ENCODE peak calls at places on chromosomes 3 and 15, in five cellular contexts. X is astrocyte, D is neural crest cell, K is cardiac fibroblast, S is heart left ventricle. R is an unnamed sample.

GRCh38 chr3:13073976-13074375 is 747 bp upstream of the IQSEC1 start:
- DNase-seq in K (no peak), S (no peak), X (no peak), D (no peak), R (no peak)

GRCh38 chr15:58564967-58565366 is 133.2 kb downstream of the LIPC start:
- DNase-seq in D (no peak), S (no peak), K (no peak), X (no peak), R (no peak)

GRCh38 chr3:45210308-45211038 is 15.6 kb downstream of the TMEM158 start:
- DNase-seq in D (peak; percentile 58), X (peak; percentile 67), K (peak; percentile 86), S (peak; percentile 77), R (peak; percentile 85)

GRCh38 chr3:161796780-161797179 is 300.2 kb downstream of the OTOL1 start:
- DNase-seq in K (no peak), X (no peak), S (no peak), D (no peak), R (no peak)

GRCh38 chr15:80246425-80246894 is 5.6 kb downstream of the CTXND1 start:
- DNase-seq in X (no peak), K (no peak), D (no peak), S (no peak), R (no peak)

GRCh38 chr3:194632211-194632982 is 822 bp downstream of the TMEM44 start:
- DNase-seq in K (peak; percentile 61), D (no peak), X (no peak), S (peak; percentile 53), R (peak; percentile 35)

GRCh38 chr3:193776626-193777025 is 183.6 kb downstream of the OPA1 start:
- DNase-seq in D (no peak), K (no peak), S (no peak), X (no peak), R (no peak)

GRCh38 chr3:152944671-152945070 is 109.7 kb downstream of the P2RY1 start:
- DNase-seq in S (no peak), D (no peak), K (no peak), X (no peak), R (no peak)

GRCh38 chr15:39200586-39200985 is 380.3 kb upstream of the THBS1 start:
- DNase-seq in D (no peak), S (no peak), X (no peak), K (no peak), R (no peak)

GRCh38 chr15:73897441-73898261 is 24.3 kb downstream of the TBC1D21 start:
- DNase-seq in D (peak; percentile 54), S (peak; percentile 39), K (peak; percentile 95), X (peak; percentile 92), R (peak; percentile 83)

GRCh38 chr3:181292984-181293383 is 303.4 kb upstream of the DNAJC19 start:
- DNase-seq in X (peak; percentile 73), K (peak; percentile 24), S (no peak), D (no peak), R (no peak)

GRCh38 chr3:138459619-138460535 is 25.5 kb downstream of the ESYT3 start:
- DNase-seq in K (no peak), X (no peak), D (no peak), S (no peak), R (no peak)

DNA sequence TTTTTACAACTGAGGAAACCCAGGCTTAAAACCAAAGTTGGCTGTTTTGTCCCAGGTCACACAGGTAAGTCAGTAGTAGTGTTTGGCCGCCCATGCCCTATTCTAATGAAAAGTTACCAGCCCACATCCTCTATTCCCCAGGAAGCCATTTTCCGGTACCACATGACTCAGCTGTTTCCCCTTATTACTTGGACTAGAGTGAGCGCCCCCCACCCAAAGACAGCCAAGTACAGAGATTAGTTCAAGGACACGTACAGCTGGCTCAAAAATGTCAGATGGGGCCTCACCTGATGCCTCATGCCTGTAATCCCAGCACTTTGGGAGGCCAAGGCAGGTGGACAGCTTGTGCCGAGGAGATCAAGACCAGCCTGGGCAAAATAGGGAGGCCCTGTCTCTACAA is 8.5 kb upstream of the KLHL6 start:
- DNase-seq in K (no peak), D (no peak), X (no peak), S (no peak), R (no peak)
- TF ChIP-seq CTCF in K (no peak), D (no peak), X (no peak), S (no peak), R (no peak)

DNA sequence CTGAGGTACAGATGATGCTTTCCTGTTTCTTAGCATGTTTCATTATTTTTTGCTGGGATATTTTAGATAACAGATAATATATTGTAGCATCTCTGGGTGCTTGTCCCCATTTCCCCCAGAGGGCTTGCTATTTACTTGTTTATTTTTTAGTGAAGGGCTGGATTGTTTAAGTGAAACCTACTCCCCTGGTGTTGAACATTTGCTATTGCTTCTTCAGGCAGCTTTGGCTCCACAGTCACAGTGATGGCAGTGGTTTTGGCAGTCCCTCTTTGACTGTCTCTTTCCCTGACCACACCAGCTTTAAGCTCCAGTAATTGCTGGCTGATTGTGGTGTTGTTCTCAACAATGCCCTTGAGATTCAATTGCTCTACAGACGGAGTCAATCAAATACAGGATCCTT is 128.9 kb downstream of the KLF13 start:
- DNase-seq in S (no peak), K (no peak), X (no peak), D (no peak), R (peak; percentile 28)
- TF ChIP-seq CTCF in S (no peak), K (no peak), X (peak; percentile 11), D (peak; percentile 37), R (peak; percentile 21)

GRCh38 chr15:29692527-29692926 is 129.7 kb downstream of the TJP1 start:
- DNase-seq in K (peak; percentile 27), X (no peak), D (no peak), S (no peak), R (no peak)
- TF ChIP-seq CTCF in K (peak; percentile 58), X (peak; percentile 9), D (no peak), S (no peak), R (peak; percentile 30)

DNA sequence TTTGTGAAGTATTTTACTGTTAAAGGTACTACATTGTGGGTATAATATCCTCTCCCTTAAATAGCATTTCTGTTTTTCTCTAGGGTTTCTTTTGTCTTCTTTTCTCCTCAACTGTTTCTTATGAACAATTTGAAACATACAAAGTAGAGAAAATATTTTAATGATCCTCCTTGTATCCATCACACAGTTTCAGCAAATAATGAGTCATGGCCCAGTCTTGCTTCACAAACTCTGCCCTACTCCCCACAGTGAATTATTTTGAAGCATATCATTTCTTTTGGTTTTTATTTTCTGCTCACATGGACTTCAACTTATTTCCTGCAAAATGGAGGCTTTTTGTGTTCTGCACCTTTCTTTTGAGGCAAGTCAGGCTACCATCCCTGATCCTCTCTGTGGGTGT is 6.1 kb upstream of the SCAANT1 start:
- DNase-seq in K (peak; percentile 52), X (no peak), D (no peak), S (no peak), R (peak; percentile 66)
- TF ChIP-seq CTCF in K (no peak), X (no peak), D (no peak), S (no peak), R (no peak)

GRCh38 chr3:48656841-48657281 is 5.8 kb downstream of the CELSR3 start:
- DNase-seq in D (no peak), X (no peak), K (peak; percentile 9), S (no peak), R (no peak)

GRCh38 chr3:48652923-48653715 is 9.6 kb downstream of the CELSR3 start:
- DNase-seq in K (no peak), D (no peak), X (no peak), S (no peak), R (no peak)

GRCh38 chr3:48655586-48655985 is 7.1 kb downstream of the CELSR3 start:
- DNase-seq in K (no peak), S (no peak), D (no peak), X (no peak), R (no peak)

GRCh38 chr3:48655063-48655462 is 7.6 kb downstream of the CELSR3 start:
- DNase-seq in D (no peak), K (no peak), X (no peak), S (no peak), R (no peak)

GRCh38 chr3:48656061-48656840 is 6.4 kb downstream of the CELSR3 start:
- DNase-seq in S (peak; percentile 81), D (peak; percentile 82), X (peak; percentile 23), K (peak; percentile 74), R (peak; percentile 62)
- TF ChIP-seq CTCF in S (peak; percentile 69), D (peak; percentile 77), X (peak; percentile 23), K (no peak), R (peak; percentile 43)

DNA sequence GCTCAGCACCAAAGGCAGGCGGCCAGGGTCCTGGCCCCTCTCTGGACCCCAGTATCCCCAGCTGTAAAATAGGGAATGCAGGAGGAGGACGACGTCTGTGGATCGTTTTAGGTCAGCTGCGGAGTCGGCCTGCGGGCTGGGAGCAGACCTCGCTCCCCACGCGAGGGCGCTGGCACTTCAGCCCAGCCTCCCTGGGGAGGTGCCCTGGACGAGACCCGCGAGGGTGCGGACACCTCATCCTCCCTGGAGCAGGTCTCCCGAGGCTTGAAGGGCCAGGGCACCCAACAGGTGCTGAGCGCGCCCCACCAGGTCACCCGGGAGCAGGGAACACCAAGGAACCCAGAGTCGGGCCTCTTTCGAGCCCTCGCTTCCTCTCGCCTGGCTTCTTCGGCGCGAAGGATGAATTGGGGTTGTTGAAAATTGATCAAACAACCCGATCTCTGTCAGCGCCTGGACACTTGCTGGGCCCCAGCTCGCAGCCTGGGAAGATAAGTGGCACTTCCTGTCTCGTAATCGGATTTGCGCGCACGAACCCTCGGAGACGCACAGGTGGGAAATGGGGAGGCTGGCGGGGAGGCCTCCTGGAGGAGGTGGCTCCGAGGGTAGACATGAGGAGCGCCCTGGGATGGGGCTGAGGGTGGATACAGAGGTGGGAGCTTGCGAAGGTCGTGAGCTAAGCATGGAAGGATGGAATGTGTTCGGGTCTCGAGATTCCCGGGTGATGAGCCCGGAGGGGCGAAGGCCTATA is 588 bp upstream of the VIPR1 start:
- DNase-seq in S (peak; percentile 53), K (peak; percentile 43), D (peak; percentile 25), X (no peak), R (no peak)
- TF ChIP-seq CTCF in S (peak; percentile 62), K (peak; percentile 40), D (peak; percentile 62), X (peak; percentile 15), R (peak; percentile 34)